ENCODE peak calls at places on chromosomes 11 and 22, in eight cellular contexts. J, U, V, L, K, D, W and M are unnamed samples.

GRCh38 chr22:33853200-33854097 is 66.8 kb downstream of the LARGE1 start:
- DNase-seq in J (peak; percentile 21), U (no peak), V (peak; percentile 60), L (peak; percentile 81), K (peak; percentile 67), D (peak; percentile 58), W (no peak), M (peak; percentile 48)

GRCh38 chr11:2919837-2920236 is 9.4 kb downstream of the PHLDA2 start:
- DNase-seq in J (no peak), U (no peak), V (no peak), L (no peak), K (peak; percentile 28), D (no peak), W (no peak), M (no peak)

GRCh38 chr11:124094731-124095130 is 20.5 kb upstream of the VWA5A start:
- DNase-seq in J (no peak), U (no peak), V (no peak), L (no peak), K (no peak), D (no peak), W (no peak), M (no peak)

GRCh38 chr11:90134420-90135003 is at the start of gene NAALAD2:
- DNase-seq in J (peak; percentile 83), U (no peak), V (peak; percentile 53), L (peak; percentile 69), K (peak; percentile 50), D (peak; percentile 88), W (no peak), M (no peak)

GRCh38 chr22:25448435-25449051 is 115.9 kb upstream of the GRK3 start:
- DNase-seq in J (peak; percentile 35), U (no peak), V (no peak), L (no peak), K (no peak), D (peak; percentile 30), W (no peak), M (no peak)

GRCh38 chr11:111310088-111310487 is 11.7 kb downstream of the POU2AF3 start:
- DNase-seq in J (no peak), U (no peak), V (no peak), L (no peak), K (no peak), D (no peak), W (no peak), M (no peak)

GRCh38 chr11:84319853-84320252 is 1033.7 kb upstream of the CCDC90B start:
- DNase-seq in J (no peak), U (no peak), V (no peak), L (no peak), K (no peak), D (no peak), W (no peak), M (no peak)

GRCh38 chr11:128532571-128533091 is 54.7 kb downstream of the ETS1 start:
- DNase-seq in J (no peak), U (no peak), V (no peak), L (no peak), K (no peak), D (no peak), W (no peak), M (no peak)

GRCh38 chr11:27204527-27204926 is 158.5 kb downstream of the CCDC34 start:
- DNase-seq in J (no peak), U (no peak), V (no peak), L (no peak), K (no peak), D (no peak), W (no peak), M (no peak)

DNA sequence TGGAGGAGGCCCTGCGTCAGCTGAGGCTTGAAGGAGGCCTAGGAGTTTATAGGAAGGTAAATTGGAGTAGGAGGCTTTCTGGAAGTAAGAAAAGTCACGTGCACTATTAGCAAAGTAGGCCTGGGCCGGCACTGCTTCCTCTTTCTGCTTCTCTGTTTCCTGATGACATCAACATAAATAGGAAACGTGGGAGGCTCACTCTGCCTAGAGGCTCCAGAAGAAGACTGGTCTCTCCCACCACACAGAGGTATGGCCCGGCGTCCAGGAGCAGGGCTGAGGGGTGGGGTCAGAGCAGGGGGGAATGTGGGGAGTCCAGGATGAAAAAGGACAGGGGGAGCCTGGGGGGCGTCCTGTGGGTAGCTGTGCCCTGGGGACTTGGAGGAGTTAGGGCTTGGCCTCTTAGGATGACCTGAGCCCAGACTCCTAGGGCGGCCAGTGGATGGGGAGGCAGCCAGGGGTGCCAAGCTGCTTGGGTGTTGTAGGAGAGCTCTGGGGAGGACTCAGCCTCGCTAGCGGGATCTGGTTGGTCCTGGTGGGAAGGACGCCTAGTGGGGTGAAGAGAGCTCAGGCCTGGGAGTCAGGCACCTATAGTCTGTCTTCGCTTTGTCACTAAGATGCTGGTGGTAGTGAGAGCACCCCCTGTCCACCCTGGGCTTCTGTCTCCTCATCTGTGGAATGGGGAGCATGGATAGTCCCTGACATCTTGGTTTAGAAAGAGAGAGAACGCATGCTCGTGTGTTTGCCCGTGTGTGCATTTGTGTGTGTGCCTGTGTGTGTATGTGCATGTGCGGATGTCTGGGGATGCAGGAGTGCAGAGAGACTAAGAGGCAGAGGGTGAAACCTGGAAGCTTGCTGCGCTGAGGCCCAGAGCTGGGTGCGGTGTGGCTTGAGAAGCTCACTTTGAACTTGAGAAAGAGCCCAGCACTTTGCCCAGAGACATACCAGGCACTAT is at the start of gene CSF2RB:
- DNase-seq in J (no peak), U (no peak), V (peak; percentile 43), L (peak; percentile 70), K (peak; percentile 49), D (no peak), W (peak; percentile 93), M (no peak)
- TF ChIP-seq CTCF in J (no peak), U (no peak), V (no peak), L (no peak), K (no peak), D (no peak), W (no peak), M (no peak)

DNA sequence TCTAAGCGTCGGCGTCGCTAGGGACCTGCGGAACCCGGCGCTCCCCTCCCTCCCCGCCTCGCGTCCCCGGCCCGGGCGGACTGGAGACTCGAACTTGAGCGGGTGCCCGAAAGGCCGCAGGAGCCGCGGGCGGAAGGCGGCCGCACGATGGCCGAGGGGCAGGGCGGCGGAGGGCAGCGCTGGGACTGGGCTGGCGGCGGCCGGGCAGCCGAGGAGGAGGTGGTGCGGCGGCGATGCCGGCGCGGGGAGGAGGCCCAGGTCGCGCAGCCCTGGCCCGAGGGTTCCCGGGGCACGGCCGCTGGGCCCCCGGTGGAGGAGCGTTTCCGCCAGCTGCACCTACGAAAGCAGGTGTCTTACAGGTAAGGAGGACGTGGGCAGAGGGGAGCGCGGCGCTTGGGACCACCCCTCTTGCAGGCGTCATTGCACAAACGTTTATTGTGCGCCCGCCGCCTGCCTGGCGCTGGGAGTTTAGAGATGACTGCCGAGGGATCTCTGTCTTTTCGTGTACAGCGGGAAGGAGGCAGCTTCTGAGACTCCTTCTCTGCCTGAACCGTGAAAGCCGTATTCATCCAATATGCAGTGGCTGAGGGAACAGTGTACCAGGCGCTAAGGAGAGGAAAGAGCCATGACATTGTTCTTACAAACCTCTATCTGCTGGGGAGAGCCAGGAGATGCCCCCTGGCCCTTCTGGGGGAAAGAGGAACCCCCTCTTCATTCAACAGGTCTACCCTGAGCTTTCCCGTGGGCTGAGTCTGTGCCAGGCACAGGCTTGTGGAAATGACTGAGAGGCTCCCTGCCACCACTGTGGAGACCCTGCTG is 13.9 kb upstream of the DGKZ start:
- DNase-seq in J (no peak), U (no peak), V (no peak), L (no peak), K (no peak), D (no peak), W (no peak), M (no peak)
- H3K4me3 ChIP-seq in J (peak overlapping the region; percentile 49), U (peak overlapping the region; percentile 25), V (peak overlapping the region; percentile 71), L (peak overlapping the region; percentile 31), K (peak overlapping the region; percentile 39), D (peak overlapping the region; percentile 36), W (peak overlapping the region; percentile 6), M (peak overlapping the region; percentile 21)

DNA sequence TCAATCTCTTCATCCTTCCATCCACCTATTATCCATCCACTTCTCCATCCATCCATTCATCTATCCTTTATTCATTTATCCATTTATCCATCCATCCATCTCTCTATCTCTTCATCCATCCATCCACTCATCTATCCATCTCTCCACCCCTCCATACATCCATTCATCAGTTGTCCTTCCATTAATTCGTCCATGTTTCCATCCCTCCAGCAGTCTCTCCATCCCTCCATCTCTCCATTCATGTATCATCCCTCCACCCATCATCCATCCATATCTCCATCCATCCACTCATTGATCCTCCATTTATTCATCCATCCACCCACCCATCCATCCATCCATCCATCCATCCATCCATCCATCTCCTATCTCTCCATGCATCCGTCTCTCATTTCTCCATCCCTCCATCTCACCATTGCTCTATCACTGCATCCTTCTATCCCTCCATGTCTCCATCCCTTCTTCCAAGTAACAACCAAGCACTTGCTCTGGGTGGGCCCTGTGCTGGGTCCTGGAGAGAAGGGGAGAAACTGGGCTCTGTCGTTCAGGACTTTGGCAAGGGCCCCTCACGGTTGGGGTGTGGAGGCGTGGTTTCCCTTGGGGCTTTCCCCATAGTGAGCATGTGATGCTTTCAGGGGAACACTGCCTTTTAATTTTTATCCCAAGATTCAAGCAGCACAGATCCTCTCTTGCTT is 43.3 kb downstream of the SMIM38 start:
- DNase-seq in J (no peak), U (no peak), V (no peak), L (no peak), K (no peak), D (no peak), W (no peak), M (no peak)
- H3K27me3 ChIP-seq in J (no peaks in the 10 kb centered on the region), U (no peaks in the 10 kb centered on the region), V (peaks cover 7% of the 10 kb centered on the region), L (peaks cover 30% of the 10 kb centered on the region), K (no peaks in the 10 kb centered on the region), D (no peaks in the 10 kb centered on the region), W (no peaks in the 10 kb centered on the region), M (peaks cover 29% of the 10 kb centered on the region)

GRCh38 chr11:88553204-88553603 is 215.7 kb upstream of the CTSC start:
- DNase-seq in J (no peak), U (no peak), V (no peak), L (no peak), K (no peak), D (no peak), W (no peak), M (no peak)

GRCh38 chr11:88555829-88556202 is 218.3 kb upstream of the CTSC start:
- DNase-seq in J (no peak), U (no peak), V (no peak), L (no peak), K (no peak), D (no peak), W (no peak), M (no peak)

GRCh38 chr11:88555018-88555828 is 217.7 kb upstream of the CTSC start:
- DNase-seq in J (no peak), U (peak; percentile 92), V (no peak), L (no peak), K (no peak), D (peak; percentile 51), W (no peak), M (peak; percentile 98)

GRCh38 chr11:88552377-88553029 is 215.0 kb upstream of the CTSC start:
- DNase-seq in J (peak; percentile 72), U (no peak), V (no peak), L (no peak), K (no peak), D (peak; percentile 71), W (peak; percentile 4), M (no peak)
- TF ChIP-seq CTCF in J (peak; percentile 72), U (peak; percentile 86), V (peak; percentile 55), L (no peak), K (peak; percentile 51), D (peak; percentile 63), W (peak; percentile 29), M (peak; percentile 63)

GRCh38 chr11:76629853-76630599 is 40.5 kb downstream of the LRRC32 start:
- DNase-seq in J (no peak), U (no peak), V (peak; percentile 75), L (peak; percentile 92), K (peak; percentile 87), D (peak; percentile 52), W (peak; percentile 68), M (no peak)
- H3K4me3 ChIP-seq in J (no peak overlapping the region), U (no peak overlapping the region), V (peak overlapping the region; percentile 31), L (no peak overlapping the region), K (no peak overlapping the region), D (no peak overlapping the region), W (no peak overlapping the region), M (no peak overlapping the region)